ENCODE peak calls at places on chromosomes 1 and 21, in six cellular contexts. V is CD4-positive, alpha-beta memory T cell; O is skeletal muscle cell; R is prostate gland; G is CD4-positive, CD25-positive, alpha-beta regulatory T cell; C is left lung. I is an unnamed sample.

GRCh38 chr1:184189361-184189760 is 137.8 kb downstream of the TSEN15 start:
- DNase-seq in O (no peak), C (no peak), V (no peak), G (no peak), R (no peak), I (peak)

GRCh38 chr1:67439277-67440029 is 9.3 kb upstream of the SERBP1 start:
- DNase-seq in C (no peak), G (no peak), R (no peak), V (no peak), O (no peak), I (no peak)

GRCh38 chr1:202858789-202859414 is 30.0 kb downstream of the RABIF start:
- DNase-seq in G (no peak), O (no peak), R (no peak), V (no peak), C (no peak), I (peak)

GRCh38 chr1:155126494-155127104 is 1.1 kb upstream of the EFNA1 start:
- DNase-seq in V (peak), G (peak), O (no peak), C (peak), R (peak), I (peak)

GRCh38 chr21:34221331-34222030 is 142.3 kb upstream of the KCNE2 start:
- DNase-seq in V (no peak), G (no peak), C (no peak), R (no peak), O (no peak), I (no peak)

GRCh38 chr1:59568158-59568935 is 246.4 kb upstream of the HOOK1 start:
- DNase-seq in C (no peak), V (no peak), O (no peak), G (no peak), R (no peak), I (peak)

GRCh38 chr1:115363171-115363570 is 25.1 kb upstream of the NGF start:
- DNase-seq in C (no peak), G (no peak), V (no peak), O (no peak), R (no peak), I (no peak)

GRCh38 chr1:112605633-112606327 is 13.2 kb downstream of the ST7L start:
- DNase-seq in C (no peak), V (no peak), R (no peak), G (no peak), O (no peak), I (peak)

GRCh38 chr1:28553229-28553930 is 495 bp downstream of the TRNAU1AP start:
- DNase-seq in O (no peak), R (peak), G (peak), V (no peak), C (peak), I (peak)

GRCh38 chr21:27837933-27838332 is 871.0 kb upstream of the ADAMTS5 start:
- DNase-seq in O (no peak), G (no peak), R (no peak), C (no peak), V (no peak), I (no peak)

GRCh38 chr1:144551543-144552424 is 40.9 kb upstream of the PPIAL4F start:
- DNase-seq in R (no peak), O (peak), G (peak), C (peak), V (peak), I (peak)

GRCh38 chr1:224528900-224529299 is 87.2 kb upstream of the CNIH3 start:
- DNase-seq in O (no peak), V (no peak), C (no peak), R (no peak), G (no peak), I (peak)

GRCh38 chr1:223732993-223733798 is 20.9 kb downstream of the CAPN2 start:
- DNase-seq in R (no peak), G (no peak), V (no peak), C (no peak), O (no peak), I (no peak)

GRCh38 chr21:31340499-31340898 is 3.6 kb downstream of the TIAM1 start:
- DNase-seq in C (no peak), R (no peak), G (no peak), O (no peak), V (no peak), I (no peak)

GRCh38 chr1:234533034-234533571 is 54.1 kb upstream of the TARBP1 start:
- DNase-seq in C (no peak), O (peak), V (no peak), R (no peak), G (no peak), I (peak)

GRCh38 chr1:29391362-29391880 is 155.1 kb downstream of the PTPRU start:
- DNase-seq in V (no peak), R (no peak), O (no peak), G (no peak), C (no peak), I (no peak)

GRCh38 chr1:51664412-51665240 is 47.7 kb downstream of the OSBPL9 start:
- DNase-seq in C (no peak), R (no peak), V (no peak), G (no peak), O (peak), I (peak)

GRCh38 chr1:203860396-203860951 is 925 bp upstream of the SNRPE start:
- DNase-seq in G (no peak), V (no peak), C (no peak), O (no peak), R (peak), I (peak)

GRCh38 chr1:226131639-226132038 is 54.9 kb downstream of the ACBD3 start:
- DNase-seq in V (no peak), G (no peak), R (no peak), O (no peak), C (no peak), I (no peak)

GRCh38 chr1:62753031-62753965 is 30.6 kb upstream of the ATG4C start:
- DNase-seq in R (no peak), G (no peak), C (no peak), O (no peak), V (no peak), I (no peak)

GRCh38 chr1:196309386-196309785 is 298.9 kb downstream of the KCNT2 start:
- DNase-seq in G (no peak), C (no peak), R (no peak), O (no peak), V (no peak), I (peak)

GRCh38 chr1:16904560-16905111 is 8.9 kb downstream of the RNU1-2 start:
- DNase-seq in G (peak), C (peak), O (peak), R (peak), V (peak), I (peak)

GRCh38 chr1:16905856-16906702 is 10.3 kb downstream of the RNU1-2 start:
- DNase-seq in R (no peak), C (no peak), O (no peak), G (no peak), V (no peak), I (peak)

GRCh38 chr1:16905112-16905855 is 9.5 kb downstream of the RNU1-2 start:
- DNase-seq in R (no peak), C (no peak), O (peak), V (no peak), G (peak), I (peak)

GRCh38 chr1:16903054-16903453 is 7.3 kb downstream of the RNU1-2 start:
- DNase-seq in C (no peak), V (no peak), R (no peak), O (no peak), G (no peak), I (peak)

GRCh38 chr1:16903458-16903796 is 7.6 kb downstream of the RNU1-2 start:
- DNase-seq in O (no peak), C (no peak), G (no peak), V (no peak), R (no peak), I (no peak)
- H3K4me3 ChIP-seq in O (peak), C (peak), G (peak), V (peak), R (peak), I (peak)

GRCh38 chr1:247110627-247111258 is 6.6 kb upstream of the ZNF669 start:
- DNase-seq in G (no peak), C (no peak), O (no peak), R (no peak), V (no peak), I (peak)
- H3K4me3 ChIP-seq in G (peak), C (peak), O (peak), R (peak), V (no peak), I (peak)

DNA sequence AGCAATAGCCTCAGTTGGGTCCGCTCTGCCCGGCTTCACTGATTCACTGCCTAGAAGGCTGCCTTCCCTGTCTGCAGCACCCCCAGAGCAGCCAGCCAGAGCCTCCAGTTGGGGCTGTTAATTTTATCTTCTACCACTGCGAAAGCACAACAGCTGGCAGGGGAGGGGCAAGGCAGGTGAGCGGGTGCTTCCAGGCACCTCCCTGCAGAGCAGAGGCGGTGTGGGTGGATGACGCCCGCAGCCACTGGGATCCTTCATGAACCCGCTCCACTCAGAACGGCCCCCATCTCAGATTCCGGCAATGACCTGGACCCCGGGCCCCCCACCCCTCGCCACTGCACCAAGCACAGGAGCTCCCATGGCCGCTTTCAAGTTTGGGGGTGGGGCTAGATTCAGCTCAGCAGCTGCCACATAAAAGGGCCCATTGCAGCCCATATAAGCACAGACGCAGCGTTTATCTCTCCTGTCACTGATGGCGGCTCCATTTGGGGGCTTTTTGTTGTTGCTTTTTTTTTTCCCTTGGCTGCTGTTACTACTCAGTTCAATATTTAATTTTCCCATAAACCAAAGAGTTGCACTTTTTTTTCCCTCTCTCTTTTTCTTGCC is 128.0 kb upstream of the KLHDC7A start:
- DNase-seq in V (no peak), G (no peak), R (no peak), O (no peak), C (no peak), I (no peak)
- H3K4me3 ChIP-seq in V (no peak), G (no peak), R (no peak), O (no peak), C (no peak), I (no peak)

GRCh38 chr1:41659159-41659495 is 174.6 kb upstream of the EDN2 start:
- DNase-seq in R (no peak), G (no peak), C (no peak), O (no peak), V (no peak), I (no peak)

GRCh38 chr1:41661428-41662060 is 177.1 kb upstream of the EDN2 start:
- DNase-seq in R (peak), C (no peak), O (no peak), G (no peak), V (no peak), I (no peak)

GRCh38 chr1:41659903-41660302 is 175.4 kb upstream of the EDN2 start:
- DNase-seq in G (no peak), V (no peak), O (no peak), R (no peak), C (peak), I (no peak)

GRCh38 chr1:41662061-41662655 is 177.7 kb upstream of the EDN2 start:
- DNase-seq in G (peak), R (peak), C (peak), V (peak), O (peak), I (peak)

GRCh38 chr1:41660570-41661427 is 176.3 kb upstream of the EDN2 start:
- DNase-seq in O (no peak), V (no peak), C (no peak), G (no peak), R (no peak), I (no peak)
- H3K4me3 ChIP-seq in O (peak), V (peak), C (peak), G (peak), R (no peak), I (peak)

GRCh38 chr1:41382531-41383090 is 21.4 kb downstream of the FOXO6 start:
- DNase-seq in O (no peak), G (no peak), R (peak), V (no peak), C (peak), I (peak)

GRCh38 chr1:41381691-41382530 is 20.7 kb downstream of the FOXO6 start:
- DNase-seq in C (no peak), O (no peak), G (no peak), R (no peak), V (peak), I (peak)

GRCh38 chr1:41380195-41380594 is 19.0 kb downstream of the FOXO6 start:
- DNase-seq in V (no peak), G (no peak), O (no peak), R (no peak), C (no peak), I (no peak)

GRCh38 chr1:41379741-41380130 is 18.5 kb downstream of the FOXO6 start:
- DNase-seq in V (no peak), O (no peak), R (no peak), G (no peak), C (no peak), I (no peak)

DNA sequence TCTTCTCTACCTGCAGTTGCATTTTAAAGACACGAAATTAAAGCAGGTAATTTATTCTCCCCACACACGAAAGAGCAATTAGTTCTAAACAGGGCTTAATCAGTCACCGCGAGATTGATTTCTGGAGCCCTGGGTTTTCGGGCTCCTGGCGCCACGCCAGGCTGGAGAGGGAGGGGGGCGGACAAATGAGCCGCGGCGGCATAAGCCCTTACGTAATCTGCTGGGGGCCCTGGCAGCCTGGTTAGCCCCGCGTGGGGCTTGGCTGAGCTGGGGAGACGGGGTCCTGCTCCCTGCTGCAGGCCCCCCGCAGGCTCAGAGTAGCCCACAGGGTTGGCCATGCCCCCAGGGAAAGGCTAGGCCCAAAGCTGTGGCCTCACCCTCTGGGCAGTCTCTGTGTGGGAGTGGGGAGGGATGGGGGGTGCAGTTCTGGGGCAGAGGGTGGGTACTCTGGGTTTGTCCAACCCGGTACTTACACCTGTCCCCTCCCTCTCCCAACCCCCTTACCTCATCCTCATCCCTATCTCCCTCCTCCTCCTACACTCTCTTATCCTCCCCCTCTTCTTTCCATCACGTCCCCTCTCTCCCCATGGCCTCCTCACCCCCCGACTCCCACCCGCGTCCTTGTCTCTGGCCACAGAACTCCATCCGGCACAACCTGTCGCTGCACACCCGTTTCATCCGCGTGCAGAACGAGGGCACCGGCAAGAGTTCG is 19.9 kb downstream of the FOXO6 start:
- DNase-seq in R (no peak), O (no peak), C (no peak), V (no peak), G (no peak), I (no peak)
- H3K4me3 ChIP-seq in R (peak), O (peak), C (peak), V (no peak), G (no peak), I (peak)

I was measured in AG10803.